ENCODE peak calls at places on chromosomes 11 and 22, in four cellular contexts. E is GM06990, Y is psoas muscle, L is endodermal cell. G is an unnamed sample.

GRCh38 chr11:126329644-126330200 is 25.8 kb upstream of the ST3GAL4 start:
- DNase-seq in Y (no peak), E (no peak), L (no peak), G (no peak)

GRCh38 chr11:77126861-77127673 is 979 bp upstream of the MYO7A start:
- DNase-seq in Y (peak; percentile 59), L (peak; percentile 88), E (peak; percentile 44), G (peak; percentile 82)

GRCh38 chr22:38707346-38707745 is 1.6 kb downstream of the GTPBP1 start:
- DNase-seq in Y (no peak), E (no peak), L (no peak), G (no peak)

GRCh38 chr22:49523374-49524008 is 304.2 kb downstream of the BRD1 start:
- DNase-seq in E (no peak), Y (no peak), L (no peak), G (no peak)

GRCh38 chr11:86244063-86244521 is 461 bp upstream of the EED start:
- DNase-seq in L (peak; percentile 92), Y (peak; percentile 86), E (peak; percentile 89), G (peak; percentile 86)

GRCh38 chr22:43177479-43177878 is 9.5 kb downstream of the TTLL12 start:
- DNase-seq in E (no peak), L (no peak), Y (no peak), G (no peak)

GRCh38 chr22:46564084-46564714 is 26.8 kb upstream of the CELSR1 start:
- DNase-seq in Y (no peak), L (no peak), E (no peak), G (no peak)

GRCh38 chr22:48581821-48582469 is 1245.7 kb downstream of the BRD1 start:
- DNase-seq in E (no peak), L (peak; percentile 57), Y (no peak), G (no peak)

GRCh38 chr22:43005106-43005505 is 9.8 kb downstream of the PACSIN2 start:
- DNase-seq in Y (no peak), E (no peak), L (no peak), G (no peak)

GRCh38 chr11:122115520-122116343 is at the start of gene BLID:
- DNase-seq in L (peak; percentile 89), E (no peak), Y (peak; percentile 21), G (no peak)

GRCh38 chr22:29917052-29917902 is 34.3 kb downstream of the MTMR3 start:
- DNase-seq in E (no peak), Y (peak; percentile 62), L (no peak), G (no peak)

GRCh38 chr22:49075150-49075549 is 752.5 kb downstream of the BRD1 start:
- DNase-seq in E (no peak), Y (no peak), L (no peak), G (no peak)

GRCh38 chr11:84358034-84358433 is 1071.9 kb upstream of the CCDC90B start:
- DNase-seq in L (no peak), E (no peak), Y (no peak), G (no peak)

GRCh38 chr11:90805172-90805571 is 582.3 kb upstream of the CHORDC1 start:
- DNase-seq in Y (no peak), L (no peak), E (no peak), G (no peak)

GRCh38 chr11:42591841-42592240 is 720.0 kb upstream of the API5 start:
- DNase-seq in Y (no peak), E (no peak), L (no peak), G (no peak)

GRCh38 chr11:62157603-62158002 is 32.4 kb upstream of the SCGB1D1 start:
- DNase-seq in L (no peak), E (no peak), Y (no peak), G (no peak)

GRCh38 chr22:47176573-47177333 is 414.3 kb downstream of the TBC1D22A start:
- DNase-seq in L (peak; percentile 38), E (peak; percentile 4), Y (peak; percentile 3), G (no peak)

GRCh38 chr11:119671561-119672015 is 57.4 kb downstream of the NECTIN1 start:
- DNase-seq in E (no peak), L (no peak), Y (no peak), G (no peak)

GRCh38 chr22:50236731-50237409 is 8.0 kb downstream of the TUBGCP6 start:
- DNase-seq in E (no peak), Y (no peak), L (peak; percentile 74), G (no peak)

GRCh38 chr11:93236741-93237675 is 39.2 kb upstream of the SLC36A4 start:
- DNase-seq in Y (no peak), L (peak; percentile 82), E (no peak), G (no peak)

GRCh38 chr11:117835576-117835975 is 11.0 kb upstream of the FXYD2 start:
- DNase-seq in L (no peak), E (no peak), Y (no peak), G (no peak)

GRCh38 chr11:43992834-43993637 is 50.6 kb downstream of the C11orf96 start:
- DNase-seq in L (no peak), Y (no peak), E (no peak), G (no peak)

GRCh38 chr11:76838422-76839068 is 22.2 kb upstream of the ACER3 start:
- DNase-seq in E (no peak), Y (no peak), L (peak; percentile 92), G (no peak)

GRCh38 chr11:20407344-20407743 is 19.8 kb downstream of the PRMT3 start:
- DNase-seq in Y (no peak), E (no peak), L (no peak), G (no peak)

GRCh38 chr11:128582496-128583366 is 4.6 kb downstream of the ETS1 start:
- DNase-seq in L (peak; percentile 85), Y (peak; percentile 27), E (no peak), G (no peak)

GRCh38 chr11:61975638-61976419 is 8.4 kb upstream of the FTH1 start:
- DNase-seq in L (no peak), Y (no peak), E (no peak), G (no peak)

GRCh38 chr11:118133816-118134215 is 18.8 kb downstream of the SCN4B start:
- DNase-seq in Y (no peak), E (no peak), L (no peak), G (no peak)

GRCh38 chr11:80523057-80523456 is 1082.2 kb upstream of the TENM4 start:
- DNase-seq in L (no peak), E (no peak), Y (no peak), G (no peak)

GRCh38 chr11:86486261-86487030 is 111.8 kb downstream of the CCDC81 start:
- DNase-seq in E (peak; percentile 18), L (no peak), Y (no peak), G (no peak)

GRCh38 chr11:45872513-45873356 is 12.7 kb upstream of the MAPK8IP1 start:
- DNase-seq in Y (peak; percentile 51), L (peak; percentile 95), E (no peak), G (peak; percentile 54)

GRCh38 chr11:58286249-58286648 is 18.2 kb upstream of the OR10W1 start:
- DNase-seq in L (peak; percentile 52), E (no peak), Y (no peak), G (peak; percentile 40)

GRCh38 chr22:42697542-42698013 is 23.1 kb downstream of the A4GALT start:
- DNase-seq in L (peak; percentile 53), Y (peak; percentile 91), E (no peak), G (no peak)

GRCh38 chr22:35430897-35431322 is 31.0 kb downstream of the MCM5 start:
- DNase-seq in L (peak; percentile 96), E (peak; percentile 37), Y (peak; percentile 88), G (peak; percentile 60)

GRCh38 chr11:1571760-1572199 is 291 bp downstream of the DUSP8 start:
- DNase-seq in E (no peak), Y (no peak), L (no peak), G (no peak)

GRCh38 chr11:119518746-119519382 is 95.9 kb upstream of the THY1 start:
- DNase-seq in Y (no peak), E (no peak), L (peak; percentile 92), G (no peak)

GRCh38 chr11:61700221-61700620 is 20.0 kb downstream of the DAGLA start:
- DNase-seq in L (peak; percentile 74), Y (no peak), E (no peak), G (no peak)

GRCh38 chr11:68099057-68099456 is 22.1 kb downstream of the CHKA start:
- DNase-seq in E (no peak), L (no peak), Y (no peak), G (no peak)

DNA sequence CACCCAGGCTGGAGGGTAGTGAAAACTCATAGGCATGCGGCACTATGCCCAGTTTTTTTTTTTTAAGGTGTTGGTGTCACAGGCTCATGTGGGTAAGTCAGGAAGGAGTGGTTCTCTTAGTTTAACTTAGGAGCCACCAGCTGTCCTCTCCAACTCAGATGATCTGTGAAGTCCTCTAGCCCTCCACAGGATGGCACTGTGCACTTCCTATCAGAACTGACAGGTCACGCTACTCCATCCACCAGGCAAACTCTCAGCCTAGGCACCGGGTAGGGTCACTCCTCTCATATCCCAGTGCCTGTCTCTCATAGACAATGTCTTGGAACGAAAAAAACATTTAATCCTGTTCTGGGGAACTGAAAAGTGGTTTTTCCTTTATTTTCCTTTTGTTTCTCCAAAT is 16.5 kb downstream of the NAP1L4 start:
- DNase-seq in E (no peak), L (peak; percentile 79), Y (no peak), G (peak; percentile 36)
- TF ChIP-seq CTCF in E (peak; percentile 63), L (peak; percentile 75), Y (peak; percentile 48), G (peak; percentile 48)

DNA sequence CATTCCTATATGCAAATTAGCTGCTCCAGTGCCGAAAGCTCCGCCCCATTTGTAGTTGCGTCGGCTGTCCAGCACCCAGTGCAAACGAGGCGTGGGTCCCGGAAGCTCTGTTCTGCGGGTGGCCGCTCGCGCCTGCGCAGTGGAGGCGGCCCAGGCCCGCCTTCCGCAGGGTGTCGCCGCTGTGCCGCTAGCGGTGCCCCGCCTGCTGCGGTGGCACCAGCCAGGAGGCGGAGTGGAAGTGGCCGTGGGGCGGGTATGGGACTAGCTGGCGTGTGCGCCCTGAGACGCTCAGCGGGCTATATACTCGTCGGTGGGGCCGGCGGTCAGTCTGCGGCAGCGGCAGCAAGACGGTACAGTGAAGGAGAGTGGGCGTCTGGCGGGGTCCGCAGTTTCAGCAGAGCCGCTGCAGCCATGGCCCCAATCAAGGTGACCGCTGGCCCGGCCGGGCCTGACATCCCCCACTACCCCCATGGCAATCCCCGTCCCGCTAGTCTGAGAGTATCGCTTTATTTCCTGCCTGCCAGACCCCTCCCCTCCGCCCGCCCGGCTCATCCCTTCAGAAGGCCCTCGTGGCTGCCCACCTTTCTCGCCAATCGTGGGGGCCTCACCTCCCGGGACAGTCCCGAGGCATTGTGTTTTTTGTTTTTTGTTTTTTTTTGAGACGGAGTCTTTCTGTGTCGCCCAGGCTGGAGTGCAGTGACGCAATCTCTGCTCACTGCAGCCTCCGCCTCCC is at the start of gene PRDX5:
- DNase-seq in Y (peak; percentile 97), L (peak; percentile 97), E (peak; percentile 98), G (peak; percentile 97)
- TF ChIP-seq CTCF in Y (peak; percentile 38), L (peak; percentile 46), E (peak; percentile 40), G (peak; percentile 72)

GRCh38 chr11:124536520-124536919 is 6.9 kb downstream of the OR8B12 start:
- DNase-seq in Y (peak; percentile 26), L (peak; percentile 94), E (no peak), G (no peak)
- TF ChIP-seq CTCF in Y (no peak), L (peak; percentile 68), E (no peak), G (no peak)

GRCh38 chr11:70944636-70945035 is 307.7 kb downstream of the SHANK2 start:
- DNase-seq in E (no peak), Y (no peak), L (no peak), G (no peak)
- TF ChIP-seq CTCF in E (peak; percentile 8), Y (no peak), L (peak; percentile 66), G (no peak)

GRCh38 chr11:46895821-46896220 is 22.5 kb downstream of the LRP4 start:
- DNase-seq in E (no peak), Y (peak; percentile 66), L (peak; percentile 16), G (no peak)

GRCh38 chr11:46894506-46894905 is 23.8 kb downstream of the LRP4 start:
- DNase-seq in E (no peak), Y (no peak), L (no peak), G (no peak)

GRCh38 chr11:46898396-46899095 is 19.8 kb downstream of the LRP4 start:
- DNase-seq in L (peak; percentile 34), E (no peak), Y (no peak), G (no peak)

GRCh38 chr11:46894961-46895360 is 23.4 kb downstream of the LRP4 start:
- DNase-seq in Y (no peak), L (no peak), E (no peak), G (no peak)

GRCh38 chr11:46896719-46897406 is 21.5 kb downstream of the LRP4 start:
- DNase-seq in Y (no peak), E (no peak), L (no peak), G (peak; percentile 72)
- TF ChIP-seq CTCF in Y (no peak), E (peak; percentile 42), L (peak; percentile 65), G (peak; percentile 35)

G was measured in GM13977.